ENCODE peak calls at places on chromosome 2, in four cellular contexts. M is K562, C is HepG2, F is H1. I is an unnamed sample. For H3K4me1, the result is how much of the 10 kb centered on the place peaks cover.

GRCh38 chr2:217393585-217394032 is 533.7 kb upstream of the TNP1 start:
- DNase-seq in C (no peak), F (no peak), M (no peak), I (no peak)

GRCh38 chr2:134845719-134846118 is 7.3 kb downstream of the ACMSD start:
- DNase-seq in C (no peak), F (no peak), M (no peak), I (no peak)

GRCh38 chr2:86807462-86808275 is 17.0 kb upstream of the CD8A start:
- DNase-seq in M (no peak), C (peak), F (peak), I (peak)

GRCh38 chr2:8382485-8382884 is 299.4 kb upstream of the ID2 start:
- DNase-seq in C (no peak), F (no peak), M (no peak), I (no peak)

GRCh38 chr2:16207611-16208010 is 267.3 kb downstream of the MYCN start:
- DNase-seq in C (no peak), M (no peak), F (no peak), I (no peak)

GRCh38 chr2:102488063-102488462 is 15.0 kb downstream of the SLC9A4 start:
- DNase-seq in C (no peak), M (no peak), F (no peak), I (no peak)

GRCh38 chr2:204329532-204329931 is 215.7 kb upstream of the PARD3B start:
- DNase-seq in M (no peak), C (no peak), F (no peak), I (no peak)

GRCh38 chr2:102065675-102066252 is 74.0 kb downstream of the IL1R2 start:
- DNase-seq in C (peak), M (peak), F (no peak), I (peak)

GRCh38 chr2:193428336-193428818 is 1233.6 kb upstream of the TMEFF2 start:
- DNase-seq in M (no peak), C (peak), F (no peak), I (no peak)
- TF ChIP-seq FOSL1 in M (no peak), C (no peak), F (no peak), I (no peak)

DNA sequence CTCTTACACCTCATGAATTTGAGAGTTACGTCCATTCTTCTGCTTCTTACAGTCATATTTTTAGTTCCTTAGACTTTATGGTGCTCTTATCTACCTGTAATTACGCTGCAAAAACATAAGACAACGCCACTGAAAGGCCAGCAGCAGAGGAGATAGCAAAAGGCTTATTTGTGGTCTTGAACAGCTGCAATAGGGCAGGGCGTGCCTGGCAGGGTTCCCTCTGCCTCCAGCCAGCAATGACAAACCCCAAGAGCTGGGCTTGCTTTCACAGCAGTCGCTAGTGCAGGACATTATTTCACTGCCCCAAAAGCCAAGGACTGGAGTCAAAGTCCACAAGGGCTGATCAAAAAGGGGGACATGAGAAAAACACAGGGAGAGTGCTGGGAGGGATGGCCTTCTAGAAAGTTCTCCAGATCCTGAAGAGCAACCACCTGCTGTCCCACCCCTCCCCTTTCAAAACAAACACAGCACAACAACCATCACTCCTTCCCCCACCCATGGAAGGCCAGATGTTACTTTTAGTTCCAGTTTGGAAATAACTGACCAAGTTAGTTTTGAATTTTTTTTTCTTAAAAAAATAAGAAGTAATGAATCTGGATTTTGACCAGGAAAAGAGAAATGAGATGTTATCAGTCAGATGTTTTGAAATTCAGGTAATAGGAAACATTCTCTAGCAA is 127.8 kb downstream of the RBMS1 start:
- DNase-seq in C (no peak), M (no peak), F (no peak), I (no peak)
- H3K4me1 ChIP-seq in C (under half), M (under half), F (under half), I (under half)

DNA sequence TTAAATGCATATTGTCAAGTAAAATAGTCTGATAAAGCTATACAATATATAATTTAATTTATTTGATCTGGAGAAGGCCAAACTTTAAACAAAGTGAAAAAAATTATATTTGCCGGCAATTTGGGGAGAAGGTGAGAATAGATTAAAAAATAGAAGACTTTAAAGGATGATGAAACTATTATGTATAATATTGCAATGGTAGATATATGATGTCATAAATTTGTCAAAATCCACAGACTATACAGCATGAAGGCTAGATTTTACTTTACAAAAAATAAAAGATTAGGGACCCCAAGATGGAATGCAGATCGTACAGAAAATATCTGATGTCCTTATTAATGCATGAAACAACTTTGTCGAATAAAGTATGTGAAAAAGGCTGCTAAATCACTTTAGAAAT is 67.3 kb upstream of the MAL start:
- DNase-seq in F (no peak), C (no peak), M (no peak), I (no peak)
- TF ChIP-seq JUND in F (no peak), C (no peak), M (no peak), I (no peak)

GRCh38 chr2:46132996-46133395 is 164.2 kb upstream of the EPAS1 start:
- DNase-seq in M (no peak), F (no peak), C (no peak), I (no peak)
- TF ChIP-seq FOSL1 in M (no peak), F (no peak), C (no peak), I (no peak)

DNA sequence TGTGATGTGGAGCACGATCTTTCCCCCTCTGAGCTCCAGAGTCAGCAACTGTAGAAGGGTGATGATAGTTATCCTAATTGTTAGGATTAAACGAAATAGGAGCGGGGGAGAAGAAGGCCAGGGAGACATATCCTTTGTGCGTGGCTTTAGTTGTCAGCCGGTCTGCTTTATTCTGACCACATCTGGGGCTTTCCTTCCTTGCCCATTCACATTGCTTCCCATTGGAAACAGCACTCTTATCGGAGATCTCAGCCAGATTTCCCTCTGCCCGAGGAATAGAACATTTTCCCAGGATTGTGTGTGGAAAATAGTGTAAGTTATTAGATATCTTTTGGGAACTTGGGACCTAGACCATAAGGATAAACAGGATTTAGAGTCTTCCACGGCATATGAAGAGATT is 1.5 kb downstream of the RALB start:
- DNase-seq in F (no peak), C (no peak), M (no peak), I (no peak)
- H3K4me1 ChIP-seq in F (under half), C (half or more), M (under half), I (under half)

GRCh38 chr2:45010706-45011036 is 1.4 kb upstream of the SIX2 start:
- DNase-seq in C (no peak), M (no peak), F (no peak), I (no peak)

GRCh38 chr2:45013229-45014015 is 4.2 kb upstream of the SIX2 start:
- DNase-seq in M (no peak), F (peak), C (no peak), I (no peak)

GRCh38 chr2:45009928-45010705 is 865 bp upstream of the SIX2 start:
- DNase-seq in C (no peak), M (no peak), F (peak), I (no peak)

GRCh38 chr2:45012733-45013132 is 3.5 kb upstream of the SIX2 start:
- DNase-seq in M (no peak), F (no peak), C (no peak), I (no peak)

DNA sequence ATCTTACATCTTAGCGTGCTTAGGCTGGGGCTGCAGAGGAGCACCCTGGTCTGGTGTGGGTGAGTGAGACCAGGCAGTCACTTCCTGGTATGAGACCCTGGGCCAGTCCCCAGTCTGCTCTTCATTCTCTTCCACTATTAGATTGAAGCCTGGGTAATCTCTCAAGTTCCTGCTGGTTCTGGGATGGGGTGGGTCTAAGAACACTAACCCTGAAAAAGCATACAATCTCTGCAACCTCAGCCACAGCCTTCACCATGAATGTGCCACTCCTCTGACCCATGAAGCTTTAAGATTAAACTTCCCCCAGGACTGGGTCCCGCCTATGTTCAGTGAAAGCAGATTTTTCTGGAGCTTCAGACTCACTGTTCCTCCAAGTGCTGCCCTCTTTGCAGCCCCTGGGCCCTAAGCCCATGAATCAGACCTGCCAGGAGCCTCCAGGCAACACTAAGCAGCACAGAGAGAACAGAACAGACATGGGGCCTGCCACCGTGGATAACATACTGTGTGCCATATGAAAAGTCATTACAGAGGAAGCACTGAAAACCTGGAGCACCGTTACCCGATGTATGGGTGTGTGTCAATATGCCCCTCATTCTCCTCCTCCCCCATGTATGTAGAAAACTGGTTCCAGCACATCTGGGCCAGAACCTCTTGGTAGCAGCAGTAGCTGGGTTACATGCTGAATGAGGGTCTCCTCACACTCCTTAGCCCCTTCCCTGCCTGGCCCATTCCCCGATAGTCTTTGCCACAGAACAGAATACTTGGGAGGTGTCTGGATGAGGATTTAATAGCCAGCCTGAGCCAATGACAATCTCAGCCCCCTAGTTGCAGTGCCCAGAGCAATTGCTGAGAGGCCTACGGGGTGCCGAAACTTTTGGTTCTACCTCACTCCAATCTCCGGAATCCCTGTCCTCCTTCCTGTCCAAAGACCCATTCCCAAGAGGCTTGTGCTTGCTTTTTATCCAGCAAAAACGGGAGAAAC is 2.7 kb upstream of the SIX2 start:
- DNase-seq in M (no peak), F (no peak), C (no peak), I (no peak)
- TF ChIP-seq JUND in M (no peak), F (no peak), C (no peak), I (no peak)

GRCh38 chr2:121288454-121289231 is 3.6 kb upstream of the TFCP2L1 start:
- DNase-seq in M (no peak), F (no peak), C (no peak), I (no peak)

GRCh38 chr2:121286506-121286905 is 1.5 kb upstream of the TFCP2L1 start:
- DNase-seq in C (no peak), M (no peak), F (no peak), I (no peak)

GRCh38 chr2:121287956-121288355 is 3.0 kb upstream of the TFCP2L1 start:
- DNase-seq in M (no peak), F (no peak), C (no peak), I (no peak)

GRCh38 chr2:121285926-121286325 is 924 bp upstream of the TFCP2L1 start:
- DNase-seq in C (no peak), M (no peak), F (no peak), I (no peak)

DNA sequence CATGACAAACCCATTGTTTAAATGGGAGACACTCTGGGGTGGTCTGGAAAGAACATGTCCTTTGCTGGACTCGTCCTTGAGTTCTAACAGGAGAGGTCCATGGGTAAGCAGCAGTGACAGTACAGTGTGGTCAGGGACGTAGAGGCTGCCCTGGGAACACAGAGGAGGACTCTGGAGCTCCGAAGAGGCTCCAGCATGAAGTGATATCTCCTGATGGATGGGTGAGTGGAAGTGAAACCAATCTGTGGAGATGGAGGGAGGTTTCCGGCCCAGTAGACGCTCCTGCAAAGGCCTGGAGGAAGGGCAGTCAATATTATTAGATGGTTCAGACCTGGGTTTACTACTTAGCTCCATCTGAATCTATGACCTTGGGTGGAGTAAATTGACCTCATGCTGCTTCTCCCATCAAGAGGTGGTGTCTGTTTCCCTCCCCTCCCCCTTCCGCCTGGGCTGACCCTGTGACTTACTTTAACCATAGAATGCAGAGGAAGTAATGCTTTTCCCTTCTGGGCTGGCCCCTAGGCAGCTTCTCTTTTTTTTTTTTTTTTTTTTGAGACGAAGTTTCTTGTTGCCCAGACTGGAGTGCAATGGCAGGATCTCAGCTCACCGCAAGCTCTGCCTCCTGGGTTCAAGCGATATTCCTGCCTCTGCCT is 2.3 kb upstream of the TFCP2L1 start:
- DNase-seq in M (no peak), F (no peak), C (no peak), I (no peak)
- TF ChIP-seq FOSL1 in M (no peak), F (no peak), C (no peak), I (no peak)